ENCODE peak calls at places on chromosomes 16 and 17, in nine cellular contexts. M, T, J, W, F, I, S, V and N are unnamed samples.

GRCh38 chr17:78329263-78330059 is 30.4 kb downstream of the SOCS3 start:
- DNase-seq in M (no peak), T (no peak), J (no peak), W (no peak), F (no peak), I (no peak), S (no peak), V (no peak), N (no peak)

GRCh38 chr16:1763521-1764511 is 7.5 kb downstream of the NME3 start:
- DNase-seq in M (no peak), T (no peak), J (no peak), W (peak), F (peak), I (no peak), S (no peak), V (no peak), N (no peak)

GRCh38 chr16:75758215-75758614 is 31.9 kb upstream of the CPHXL start:
- DNase-seq in M (no peak), T (no peak), J (no peak), W (no peak), F (no peak), I (no peak), S (no peak), V (no peak), N (no peak)

GRCh38 chr16:85674418-85674755 is 14.4 kb downstream of the GINS2 start:
- DNase-seq in M (no peak), T (no peak), J (no peak), W (no peak), F (no peak), I (no peak), S (no peak), V (no peak), N (no peak)

GRCh38 chr16:17228048-17228707 is 242.6 kb downstream of the XYLT1 start:
- DNase-seq in M (no peak), T (no peak), J (no peak), W (no peak), F (no peak), I (no peak), S (no peak), V (no peak), N (no peak)

GRCh38 chr16:14050297-14051027 is 20.7 kb upstream of the MRTFB start:
- DNase-seq in M (no peak), T (no peak), J (no peak), W (no peak), F (no peak), I (no peak), S (no peak), V (no peak), N (peak)

GRCh38 chr16:52497067-52497816 is 49.7 kb downstream of the TOX3 start:
- DNase-seq in M (no peak), T (peak), J (no peak), W (no peak), F (no peak), I (no peak), S (no peak), V (peak), N (no peak)

GRCh38 chr17:70320642-70321345 is 151.5 kb downstream of the KCNJ2 start:
- DNase-seq in M (no peak), T (no peak), J (no peak), W (no peak), F (peak), I (no peak), S (no peak), V (no peak), N (no peak)

GRCh38 chr17:8140413-8141029 is 11.7 kb downstream of the PER1 start:
- DNase-seq in M (no peak), T (no peak), J (no peak), W (no peak), F (no peak), I (peak), S (no peak), V (no peak), N (no peak)

GRCh38 chr17:39270923-39271322 is 45.2 kb upstream of the STAC2 start:
- DNase-seq in M (peak), T (no peak), J (no peak), W (peak), F (no peak), I (no peak), S (peak), V (no peak), N (no peak)

GRCh38 chr16:23114131-23114904 is 34.9 kb downstream of the USP31 start:
- DNase-seq in M (no peak), T (peak), J (no peak), W (no peak), F (no peak), I (no peak), S (no peak), V (peak), N (no peak)